ENCODE peak calls at places on chromosomes 4 and X, in five cellular contexts. One of them, this sample, is unnamed.

GRCh38 chr4:160202802-160203201 is 1099.9 kb downstream of the RAPGEF2 start:
- DNase-seq in NCI-H748 treated with DMSO at 0.1 percent for 48 hours: no peak
- DNase-seq in OCI-LY7: no peak
- DNase-seq in GM04504: no peak
- DNase-seq in ACHN: no peak
- DNase-seq in this sample: peak

GRCh38 chrX:27162496-27162895 is 300.6 kb downstream of the PPP4R3C start:
- DNase-seq in NCI-H748 treated with DMSO at 0.1 percent for 48 hours: no peak
- DNase-seq in OCI-LY7: no peak
- DNase-seq in GM04504: no peak
- DNase-seq in ACHN: no peak
- DNase-seq in this sample: no peak

GRCh38 chrX:39261446-39262147 is 460.3 kb downstream of the MID1IP1 start:
- DNase-seq in NCI-H748 treated with DMSO at 0.1 percent for 48 hours: peak
- DNase-seq in OCI-LY7: peak
- DNase-seq in GM04504: peak
- DNase-seq in ACHN: peak
- DNase-seq in this sample: peak

GRCh38 chrX:94752434-94753169 is 1078.6 kb downstream of the FAM133A start:
- DNase-seq in NCI-H748 treated with DMSO at 0.1 percent for 48 hours: no peak
- DNase-seq in OCI-LY7: no peak
- DNase-seq in GM04504: no peak
- DNase-seq in ACHN: no peak
- DNase-seq in this sample: no peak

GRCh38 chr4:6071959-6072720 is 53.9 kb upstream of the C4orf50 start:
- DNase-seq in NCI-H748 treated with DMSO at 0.1 percent for 48 hours: no peak
- DNase-seq in OCI-LY7: no peak
- DNase-seq in GM04504: no peak
- DNase-seq in ACHN: no peak
- DNase-seq in this sample: no peak

GRCh38 chr4:157012781-157013180 is 41.2 kb upstream of the PDGFC start:
- DNase-seq in NCI-H748 treated with DMSO at 0.1 percent for 48 hours: no peak
- DNase-seq in OCI-LY7: no peak
- DNase-seq in GM04504: no peak
- DNase-seq in ACHN: no peak
- DNase-seq in this sample: no peak

GRCh38 chr4:153639556-153640475 is 44.3 kb upstream of the TLR2 start:
- DNase-seq in NCI-H748 treated with DMSO at 0.1 percent for 48 hours: no peak
- DNase-seq in OCI-LY7: no peak
- DNase-seq in GM04504: no peak
- DNase-seq in ACHN: no peak
- DNase-seq in this sample: no peak

GRCh38 chrX:40086569-40087335 is 11.0 kb downstream of the BCOR start:
- DNase-seq in NCI-H748 treated with DMSO at 0.1 percent for 48 hours: no peak
- DNase-seq in OCI-LY7: no peak
- DNase-seq in GM04504: no peak
- DNase-seq in ACHN: no peak
- DNase-seq in this sample: no peak

GRCh38 chrX:22247169-22247568 is 25.5 kb upstream of the CBLL2 start:
- DNase-seq in NCI-H748 treated with DMSO at 0.1 percent for 48 hours: no peak
- DNase-seq in OCI-LY7: no peak
- DNase-seq in GM04504: no peak
- DNase-seq in ACHN: no peak
- DNase-seq in this sample: no peak

GRCh38 chr4:62162606-62163005 is 962.5 kb downstream of the ADGRL3 start:
- DNase-seq in NCI-H748 treated with DMSO at 0.1 percent for 48 hours: no peak
- DNase-seq in OCI-LY7: no peak
- DNase-seq in GM04504: no peak
- DNase-seq in ACHN: no peak
- DNase-seq in this sample: no peak

This sample was measured in fibroblast of the conjunctiva.